ENCODE peak calls at places on chromosomes 3 and 15, in five cellular contexts. U is A549, D is K562, B is GM12878, H is HepG2. S is an unnamed sample.

GRCh38 chr15:70494861-70495571 is 268.3 kb downstream of the UACA start:
- DNase-seq in D (no peak), U (peak; percentile 100), B (no peak), H (peak; percentile 43), S (peak; percentile 38)

GRCh38 chr15:100595964-100596363 is 6.0 kb downstream of the LINS1 start:
- DNase-seq in H (no peak), B (no peak), D (peak; percentile 44), U (no peak), S (no peak)

GRCh38 chr3:138608322-138609214 is at the start of gene FAIM:
- DNase-seq in B (no peak), U (peak; percentile 46), D (peak; percentile 48), H (peak; percentile 50), S (peak; percentile 77)

GRCh38 chr3:107942244-107942643 is 148.6 kb downstream of the CD47 start:
- DNase-seq in H (no peak), D (no peak), B (no peak), U (no peak), S (peak; percentile 68)

GRCh38 chr3:20564966-20565365 is 379.0 kb upstream of the SGO1 start:
- DNase-seq in H (no peak), D (no peak), U (no peak), B (no peak), S (no peak)

GRCh38 chr3:138289260-138289659 is 40.4 kb downstream of the NME9 start:
- DNase-seq in D (no peak), B (no peak), H (no peak), U (no peak), S (no peak)

GRCh38 chr3:124467980-124468902 is 262.0 kb upstream of the UMPS start:
- DNase-seq in B (no peak), D (peak; percentile 56), U (peak; percentile 65), H (peak; percentile 20), S (peak; percentile 58)

GRCh38 chr15:31349233-31350141 is 22.9 kb downstream of the KLF13 start:
- DNase-seq in B (no peak), D (no peak), U (no peak), H (no peak), S (no peak)

GRCh38 chr15:70339551-70340517 is 242.1 kb upstream of the TLE3 start:
- DNase-seq in B (no peak), H (no peak), U (no peak), D (no peak), S (peak; percentile 27)

GRCh38 chr15:64808785-64809453 is 16.5 kb downstream of the PIF1 start:
- DNase-seq in B (no peak), D (no peak), H (no peak), U (no peak), S (no peak)

GRCh38 chr15:64807751-64808222 is 17.7 kb downstream of the PIF1 start:
- DNase-seq in H (no peak), D (no peak), B (no peak), U (no peak), S (no peak)

GRCh38 chr15:64806509-64806908 is 18.9 kb downstream of the PIF1 start:
- DNase-seq in H (no peak), U (no peak), D (no peak), B (no peak), S (no peak)

GRCh38 chr15:64804619-64805018 is 20.8 kb downstream of the PIF1 start:
- DNase-seq in U (no peak), D (no peak), B (no peak), H (no peak), S (no peak)

GRCh38 chr15:64807051-64807749 is 18.2 kb downstream of the PIF1 start:
- DNase-seq in B (no peak), D (no peak), U (no peak), H (no peak), S (no peak)
- H3K4me1 ChIP-seq in B (peaks cover 7% of the 10 kb centered on the region), D (peaks cover 5% of the 10 kb centered on the region), U (peaks cover 1% of the 10 kb centered on the region), H (peaks cover 6% of the 10 kb centered on the region), S (no peaks in the 10 kb centered on the region)

DNA sequence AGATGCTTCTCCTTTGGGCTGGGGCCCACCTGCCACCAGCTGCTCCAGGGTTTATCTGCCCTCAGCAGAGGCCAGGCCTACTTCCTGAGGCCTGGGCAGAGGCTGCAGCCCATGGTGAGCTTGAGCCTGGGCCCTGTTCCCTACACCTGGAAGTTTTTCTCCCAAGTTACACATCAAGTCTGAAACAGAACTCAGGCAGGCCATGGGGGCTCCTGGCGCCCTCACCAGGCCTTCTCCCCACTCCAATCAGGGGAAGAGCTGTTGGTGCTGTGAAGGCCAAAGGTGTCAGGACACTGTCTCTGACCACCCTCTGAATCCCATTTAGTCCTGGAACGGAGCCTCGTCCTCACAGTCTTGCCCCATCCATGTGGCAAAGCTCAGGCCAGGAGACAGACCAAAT is 7.3 kb downstream of the VWA5B2 start:
- DNase-seq in H (no peak), B (no peak), U (no peak), D (no peak), S (no peak)
- TF ChIP-seq MYC in H (no peak), B (no peak), U (no peak), D (no peak), S (no peak)

GRCh38 chr15:98666841-98667240 is 18.5 kb downstream of the IGF1R start:
- DNase-seq in H (no peak), B (no peak), U (no peak), D (no peak), S (no peak)

GRCh38 chr15:98668566-98669308 is 20.4 kb downstream of the IGF1R start:
- DNase-seq in U (no peak), D (no peak), H (no peak), B (peak; percentile 38), S (peak; percentile 75)

GRCh38 chr15:98669638-98670037 is 21.3 kb downstream of the IGF1R start:
- DNase-seq in U (no peak), D (no peak), B (no peak), H (no peak), S (no peak)

GRCh38 chr15:98666441-98666840 is 18.1 kb downstream of the IGF1R start:
- DNase-seq in U (no peak), B (no peak), D (no peak), H (no peak), S (no peak)

GRCh38 chr15:98667521-98668179 is 19.3 kb downstream of the IGF1R start:
- DNase-seq in U (no peak), D (no peak), B (no peak), H (no peak), S (no peak)
- H3K4me1 ChIP-seq in U (peaks cover 71% of the 10 kb centered on the region), D (no peaks in the 10 kb centered on the region), B (peaks cover 6% of the 10 kb centered on the region), H (peaks cover 100% of the 10 kb centered on the region), S (peaks cover 46% of the 10 kb centered on the region)

DNA sequence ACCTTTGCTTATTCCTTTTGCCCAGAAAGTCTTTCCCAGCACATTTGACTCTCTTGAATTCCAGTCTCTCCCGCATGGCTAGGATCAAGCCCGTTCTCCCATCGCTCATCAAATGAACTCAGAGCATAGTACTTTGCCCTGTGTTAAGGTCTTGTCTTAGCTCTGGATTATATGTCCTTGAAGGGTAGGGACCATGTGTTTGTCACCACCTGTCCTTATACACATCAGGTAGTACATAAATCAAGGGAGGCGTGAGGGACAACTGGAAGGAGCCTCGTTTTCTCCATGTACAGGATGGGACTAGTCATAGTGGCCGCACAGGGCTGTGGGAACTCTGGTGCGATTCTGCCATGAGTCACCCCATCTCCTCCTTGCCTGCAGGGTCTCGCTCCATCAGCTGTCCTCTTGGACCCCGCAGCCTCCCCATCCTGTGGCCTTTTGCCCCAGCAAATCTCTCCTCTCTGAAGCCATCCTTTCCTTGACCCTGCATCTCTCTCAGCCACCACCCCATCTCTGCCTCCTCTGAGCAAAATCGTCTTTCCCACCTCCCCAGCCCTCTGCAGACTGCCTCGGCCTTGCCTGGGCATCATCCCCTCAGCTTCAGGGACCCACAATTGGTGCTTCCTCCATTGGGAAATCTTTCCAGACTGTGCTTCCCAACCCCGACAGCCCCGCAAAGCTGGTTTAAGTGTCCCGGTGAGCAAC is 33.4 kb upstream of the RAB6B start:
- DNase-seq in D (no peak), B (no peak), H (no peak), U (no peak), S (no peak)
- TF ChIP-seq MYC in D (no peak), B (no peak), H (no peak), U (no peak), S (no peak)

DNA sequence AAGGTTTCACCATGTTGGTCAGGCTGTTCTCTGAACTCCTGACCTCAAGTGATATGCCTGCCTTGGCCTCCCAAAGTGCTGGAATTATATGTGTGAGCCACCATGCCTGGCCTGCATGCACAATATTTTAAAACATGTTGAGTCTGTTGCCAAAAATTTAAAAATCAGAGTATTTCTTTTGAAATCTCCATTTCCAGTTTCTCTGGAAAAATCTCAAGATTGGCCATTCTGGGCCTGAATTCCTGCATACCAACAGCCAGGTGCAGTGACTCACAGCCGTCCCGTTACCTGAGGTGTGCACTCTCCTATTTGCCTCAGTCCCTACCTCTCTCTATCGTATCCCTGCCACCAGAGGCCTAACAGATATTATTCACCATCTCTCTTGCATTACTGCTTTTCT is 15.0 kb upstream of the COPG1 start:
- DNase-seq in B (no peak), U (no peak), H (no peak), D (no peak), S (no peak)
- H3K4me1 ChIP-seq in B (peaks cover 14% of the 10 kb centered on the region), U (peaks cover 33% of the 10 kb centered on the region), H (peaks cover 47% of the 10 kb centered on the region), D (peaks cover 27% of the 10 kb centered on the region), S (peaks cover 3% of the 10 kb centered on the region)

DNA sequence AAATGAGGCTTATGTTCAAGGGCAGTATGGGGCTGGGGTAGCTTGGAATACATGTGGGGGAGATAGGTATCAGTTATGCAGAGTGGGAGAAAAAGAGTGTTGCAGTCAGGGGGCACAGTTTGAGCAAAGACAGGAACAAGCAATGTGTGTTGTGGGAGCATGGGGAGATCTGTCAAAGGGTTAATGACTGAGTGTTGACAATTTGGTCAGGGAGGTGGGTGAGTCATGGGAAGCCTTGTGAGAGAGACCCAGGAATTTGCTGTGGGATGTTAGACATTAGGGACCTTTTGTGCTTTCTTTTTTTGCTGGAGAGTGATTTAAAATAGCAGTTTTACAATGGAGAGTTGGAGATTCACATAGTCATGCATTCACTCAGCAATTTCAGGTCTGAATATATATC is 221.6 kb upstream of the NR2E3 start:
- DNase-seq in D (no peak), U (peak; percentile 53), B (no peak), H (peak; percentile 10), S (no peak)
- TF ChIP-seq MYC in D (no peak), U (no peak), B (no peak), H (no peak), S (no peak)

GRCh38 chr15:60121845-60122244 is 117.7 kb downstream of the FOXB1 start:
- DNase-seq in B (peak; percentile 15), D (no peak), U (no peak), H (no peak), S (no peak)
- H3K4me1 ChIP-seq in B (peaks cover 25% of the 10 kb centered on the region), D (no peaks in the 10 kb centered on the region), U (no peaks in the 10 kb centered on the region), H (no peaks in the 10 kb centered on the region), S (no peaks in the 10 kb centered on the region)

GRCh38 chr3:50573566-50574279 is 4.4 kb downstream of the HEMK1 start:
- DNase-seq in H (no peak), B (no peak), U (no peak), D (no peak), S (no peak)
- TF ChIP-seq MYC in H (no peak), B (no peak), U (no peak), D (no peak), S (no peak)

S was measured in endothelial cell of umbilical vein.